ENCODE peak calls at places on chromosomes 13 and 19, in seven cellular contexts. B is colonic mucosa, C is fibroblast of lung, T is neural progenitor cell, A is adipocyte, Q is mammary epithelial cell, M is HCT116. O is an unnamed sample.

GRCh38 chr19:18321729-18322091 is 1.2 kb downstream of the LSM4 start:
- DNase-seq in B (no peak), Q (no peak), M (no peak), A (peak; percentile 37), T (no peak), C (no peak), O (no peak)

GRCh38 chr19:46717716-46718143 is 816 bp upstream of the PRKD2 start:
- DNase-seq in A (peak; percentile 29), M (no peak), B (peak; percentile 44), T (no peak), Q (no peak), C (no peak), O (no peak)

GRCh38 chr13:66071018-66071417 is 1159.1 kb downstream of the PCDH9 start:
- DNase-seq in A (no peak), M (no peak), T (no peak), Q (no peak), B (no peak), C (no peak), O (no peak)

GRCh38 chr19:36488816-36489138 is 584 bp downstream of the ZNF566 start:
- DNase-seq in T (peak; percentile 18), B (no peak), M (peak; percentile 13), C (no peak), A (peak; percentile 46), Q (no peak), O (no peak)

GRCh38 chr19:29804493-29804892 is 7.3 kb upstream of the CCNE1 start:
- DNase-seq in Q (no peak), M (no peak), B (no peak), C (no peak), A (no peak), T (no peak), O (no peak)

GRCh38 chr13:71625694-71626093 is 241.3 kb downstream of the DACH1 start:
- DNase-seq in Q (no peak), T (no peak), A (no peak), M (no peak), B (no peak), C (peak; percentile 69), O (no peak)

GRCh38 chr19:32336259-32337111 is 8.9 kb upstream of the ZNF507 start:
- DNase-seq in B (no peak), T (no peak), M (no peak), A (peak; percentile 48), Q (no peak), C (no peak), O (no peak)

GRCh38 chr13:109955598-109955997 is 169.2 kb upstream of the IRS2 start:
- DNase-seq in M (no peak), C (peak; percentile 9), B (no peak), T (no peak), Q (no peak), A (peak; percentile 66), O (no peak)

GRCh38 chr19:10432736-10433130 is 12.4 kb downstream of the PDE4A start:
- DNase-seq in Q (no peak), M (no peak), B (no peak), C (no peak), A (no peak), T (no peak), O (no peak)

GRCh38 chr13:114032121-114032799 is 58.4 kb upstream of the C13orf46 start:
- DNase-seq in A (peak; percentile 45), M (no peak), Q (no peak), B (no peak), C (peak; percentile 78), T (no peak), O (no peak)

GRCh38 chr19:5632241-5632612 is 9.3 kb downstream of the SAFB start:
- DNase-seq in T (no peak), M (no peak), A (no peak), C (no peak), Q (no peak), B (no peak), O (no peak)

GRCh38 chr13:89925107-89925506 is 1422.4 kb upstream of the MIR17HG start:
- DNase-seq in C (peak; percentile 20), B (no peak), Q (peak; percentile 45), T (peak; percentile 57), A (no peak), M (peak; percentile 10), O (no peak)

GRCh38 chr13:97505022-97505421 is 71.1 kb downstream of the RAP2A start:
- DNase-seq in B (no peak), M (no peak), Q (no peak), T (no peak), A (no peak), C (no peak), O (no peak)

GRCh38 chr13:50829896-50830295 is 13.6 kb downstream of the DLEU7 start:
- DNase-seq in T (no peak), C (no peak), Q (peak; percentile 7), M (no peak), A (peak; percentile 87), B (no peak), O (no peak)

GRCh38 chr13:73090116-73090811 is 31.5 kb downstream of the KLF5 start:
- DNase-seq in B (peak; percentile 81), C (peak; percentile 95), A (peak; percentile 46), T (no peak), Q (peak; percentile 91), M (peak; percentile 96), O (no peak)

GRCh38 chr13:31282741-31283455 is 83.1 kb downstream of the B3GLCT start:
- DNase-seq in B (no peak), M (no peak), A (no peak), T (no peak), C (no peak), Q (peak; percentile 23), O (no peak)

GRCh38 chr13:48411281-48412099 is 1.4 kb downstream of the LPAR6 start:
- DNase-seq in A (no peak), C (peak; percentile 21), M (no peak), B (peak; percentile 33), T (peak; percentile 11), Q (no peak), O (no peak)

GRCh38 chr13:77946522-77946921 is 27.9 kb upstream of the EDNRB start:
- DNase-seq in B (no peak), C (no peak), Q (no peak), T (no peak), A (no peak), M (no peak), O (no peak)

GRCh38 chr19:16885166-16885565 is 3.6 kb upstream of the F2RL3 start:
- DNase-seq in M (no peak), T (no peak), B (no peak), Q (no peak), A (no peak), C (no peak), O (no peak)

GRCh38 chr19:45121827-45122345 is 28.9 kb downstream of the PPP1R37 start:
- DNase-seq in C (no peak), Q (no peak), T (no peak), A (no peak), M (no peak), B (no peak), O (no peak)

GRCh38 chr19:38559428-38560401 is 58.0 kb downstream of the MAP4K1 start:
- DNase-seq in M (no peak), Q (peak; percentile 99), B (no peak), T (no peak), A (peak; percentile 47), C (peak; percentile 45), O (no peak)

GRCh38 chr13:33057019-33057785 is 41.0 kb downstream of the KL start:
- DNase-seq in Q (peak; percentile 2), T (peak; percentile 52), A (peak; percentile 49), B (no peak), M (no peak), C (no peak), O (no peak)

GRCh38 chr19:35114656-35115537 is 726 bp upstream of the FXYD3 start:
- DNase-seq in Q (peak; percentile 68), A (peak; percentile 77), T (peak; percentile 85), M (peak; percentile 51), B (peak; percentile 86), C (peak; percentile 29), O (no peak)

GRCh38 chr19:22797040-22797439 is 13.1 kb upstream of the ZNF99 start:
- DNase-seq in T (no peak), Q (no peak), C (no peak), A (no peak), B (no peak), M (no peak), O (no peak)

GRCh38 chr19:5150331-5150901 is 181.5 kb downstream of the KDM4B start:
- DNase-seq in Q (no peak), T (no peak), A (no peak), B (no peak), M (no peak), C (no peak), O (peak; percentile 60)

GRCh38 chr19:510606-511100 is 3.4 kb downstream of the TPGS1 start:
- DNase-seq in A (peak; percentile 96), T (peak; percentile 94), C (peak; percentile 75), Q (peak; percentile 66), B (peak; percentile 88), M (peak; percentile 80), O (peak; percentile 92)
- H3K9ac ChIP-seq in A (peak overlapping the region; percentile 68), T (no peak overlapping the region), C (no peak overlapping the region), Q (no peak overlapping the region), B (peak overlapping the region; percentile 70), M (peak overlapping the region; percentile 42), O (no peak overlapping the region)

DNA sequence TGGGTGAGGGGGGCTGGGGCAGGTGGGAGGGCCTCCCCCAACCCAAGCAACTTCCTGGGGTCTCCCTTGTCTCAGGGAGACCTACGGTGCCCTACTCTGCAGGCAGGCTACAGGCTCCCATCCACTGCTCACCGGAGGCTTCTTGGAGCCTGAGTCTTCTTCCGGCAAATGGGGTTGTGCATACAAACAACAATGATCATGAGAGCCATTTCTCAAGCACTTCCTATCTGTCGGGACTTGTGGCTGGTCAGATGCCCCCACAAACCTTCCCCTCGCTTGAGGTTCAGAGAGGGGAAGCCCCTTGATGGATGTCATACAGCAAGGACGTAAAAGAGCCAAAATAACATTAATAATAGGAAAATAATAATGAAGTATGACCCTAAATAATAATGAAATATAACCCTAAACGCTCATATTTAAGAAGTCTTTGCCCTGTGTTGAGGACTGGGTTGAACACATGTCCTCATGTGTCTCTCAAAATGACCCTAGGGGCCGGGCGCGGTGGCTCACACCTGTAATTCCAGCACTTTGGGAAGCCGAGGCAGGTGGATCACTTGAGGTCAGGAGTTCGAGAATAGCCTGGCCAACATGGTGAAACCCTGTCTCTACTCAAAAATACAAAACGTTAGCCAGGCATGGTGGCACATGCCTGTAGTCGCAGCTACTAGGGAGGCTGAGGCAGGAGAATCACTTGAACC is 727 bp downstream of the CD37 start:
- DNase-seq in A (no peak), M (no peak), Q (no peak), B (no peak), C (no peak), T (no peak), O (no peak)
- H3K4me1 ChIP-seq in A (peaks cover 3% of the 10 kb centered on the region), M (no peaks in the 10 kb centered on the region), Q (peaks cover 13% of the 10 kb centered on the region), B (peaks cover 6% of the 10 kb centered on the region), C (peaks cover 4% of the 10 kb centered on the region), T (no peaks in the 10 kb centered on the region), O (peaks cover 9% of the 10 kb centered on the region)

DNA sequence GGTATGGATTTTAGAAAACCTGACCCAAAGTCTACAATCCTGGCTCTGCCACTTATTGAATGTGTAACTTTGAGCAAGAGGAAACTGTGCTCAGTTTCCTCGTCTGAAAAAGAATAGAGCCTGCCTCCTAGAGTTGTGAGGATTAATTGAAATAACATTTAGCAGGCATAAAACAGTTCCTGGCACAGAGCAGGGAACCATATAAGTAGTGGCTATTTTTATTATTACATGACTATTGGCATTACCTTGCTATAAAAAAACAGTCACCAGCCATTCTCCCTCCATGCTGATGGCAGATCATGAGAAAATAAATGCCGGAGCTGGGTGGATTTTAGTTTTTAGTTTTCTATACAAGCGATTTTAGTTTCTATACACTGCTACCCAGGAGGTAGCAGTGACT is 5.8 kb downstream of the DOCK9 start:
- DNase-seq in C (no peak), A (no peak), T (no peak), B (no peak), Q (no peak), M (no peak), O (no peak)
- H3K9ac ChIP-seq in C (no peak overlapping the region), A (no peak overlapping the region), T (no peak overlapping the region), B (no peak overlapping the region), Q (no peak overlapping the region), M (peak overlapping the region; percentile 33), O (no peak overlapping the region)

GRCh38 chr19:55433292-55433691 is 9.8 kb downstream of the SHISA7 start:
- DNase-seq in M (no peak), Q (no peak), T (no peak), B (no peak), A (no peak), C (no peak), O (no peak)
- H3K4me1 ChIP-seq in M (no peaks in the 10 kb centered on the region), Q (no peaks in the 10 kb centered on the region), T (no peaks in the 10 kb centered on the region), B (no peaks in the 10 kb centered on the region), A (no peaks in the 10 kb centered on the region), C (no peaks in the 10 kb centered on the region), O (no peaks in the 10 kb centered on the region)